ENCODE peak calls at places on chromosomes 4 and X, in ten cellular contexts. U is H9, H is brain microvascular endothelial cell, S is GM13976, N is glutamatergic neuron, J is HFF-Myc, K is B cell, D is cardiac fibroblast, W is uterus, Y is cardiac muscle cell. E is an unnamed sample.

GRCh38 chr4:161554372-161554990 is 609.3 kb downstream of the FSTL5 start:
- DNase-seq in N (no peak), W (no peak), K (no peak), Y (no peak), H (peak), S (no peak), D (no peak), J (no peak), U (no peak), E (peak)

GRCh38 chr4:183142566-183143545 is 43.8 kb downstream of the WWC2 start:
- DNase-seq in N (peak), W (no peak), S (no peak), H (no peak), K (no peak), D (peak), J (peak), U (no peak), Y (peak), E (no peak)

GRCh38 chr4:187387709-187388108 is 607.9 kb upstream of the ZFP42 start:
- DNase-seq in D (peak), W (no peak), Y (no peak), U (no peak), N (no peak), S (no peak), K (no peak), H (peak), J (no peak), E (no peak)

GRCh38 chr4:123599920-123600394 is 203.4 kb downstream of the SPRY1 start:
- DNase-seq in N (peak), U (peak), S (peak), D (peak), J (no peak), W (peak), H (peak), Y (peak), K (peak), E (no peak)

GRCh38 chrX:6446588-6446987 is 88.3 kb downstream of the VCX3A start:
- DNase-seq in W (no peak), U (no peak), S (no peak), K (no peak), Y (no peak), J (no peak), N (no peak), D (no peak), H (no peak), E (no peak)

GRCh38 chrX:139877710-139878414 is 55.0 kb downstream of the ATP11C start:
- DNase-seq in Y (no peak), N (no peak), K (no peak), S (no peak), U (no peak), H (no peak), J (no peak), D (peak), W (no peak), E (no peak)

GRCh38 chrX:149498767-149499166 is 6.3 kb downstream of the IDS start:
- DNase-seq in N (no peak), H (no peak), K (no peak), Y (no peak), S (no peak), U (no peak), W (no peak), J (no peak), D (no peak), E (no peak)

GRCh38 chr4:6404611-6405416 is 67.6 kb downstream of the PPP2R2C start:
- DNase-seq in K (no peak), D (no peak), J (no peak), U (no peak), H (no peak), S (no peak), Y (no peak), N (no peak), W (no peak), E (no peak)

GRCh38 chr4:109989044-109989443 is 76.4 kb downstream of the EGF start:
- DNase-seq in Y (no peak), J (no peak), W (no peak), N (no peak), S (no peak), D (peak), U (no peak), H (no peak), K (no peak), E (no peak)

GRCh38 chrX:120739300-120739699 is 109.4 kb upstream of the C1GALT1C1 start:
- DNase-seq in K (no peak), W (no peak), D (no peak), H (no peak), N (no peak), Y (no peak), U (no peak), J (no peak), S (no peak), E (no peak)

GRCh38 chrX:138858438-138858837 is 146.9 kb upstream of the FGF13 start:
- DNase-seq in U (no peak), W (no peak), K (no peak), H (no peak), D (peak), J (no peak), Y (no peak), N (no peak), S (no peak), E (peak)

GRCh38 chrX:122945328-122945727 is 238.8 kb upstream of the GRIA3 start:
- DNase-seq in N (no peak), S (no peak), D (no peak), Y (no peak), K (no peak), H (no peak), W (no peak), U (no peak), J (no peak), E (no peak)

GRCh38 chrX:130771230-130771629 is 131.8 kb downstream of the ENOX2 start:
- DNase-seq in W (no peak), N (no peak), U (no peak), J (no peak), K (no peak), H (no peak), S (no peak), Y (no peak), D (no peak), E (no peak)

GRCh38 chr4:7384003-7384928 is 50.5 kb downstream of the PSAPL1 start:
- DNase-seq in H (no peak), S (no peak), U (peak), Y (no peak), J (no peak), N (no peak), W (no peak), K (no peak), D (no peak), E (no peak)

GRCh38 chr4:4572821-4573220 is 31.0 kb upstream of the STX18 start:
- DNase-seq in U (no peak), H (no peak), K (no peak), W (no peak), J (no peak), Y (no peak), N (no peak), S (no peak), D (peak), E (no peak)

GRCh38 chr4:83708500-83709175 is 172.7 kb downstream of the GPAT3 start:
- DNase-seq in U (no peak), W (no peak), K (no peak), H (no peak), D (no peak), S (no peak), Y (no peak), N (no peak), J (no peak), E (no peak)

GRCh38 chr4:88756149-88756548 is 58.5 kb upstream of the NAP1L5 start:
- DNase-seq in D (no peak), K (no peak), S (no peak), U (no peak), W (no peak), Y (no peak), N (no peak), H (no peak), J (no peak), E (no peak)

DNA sequence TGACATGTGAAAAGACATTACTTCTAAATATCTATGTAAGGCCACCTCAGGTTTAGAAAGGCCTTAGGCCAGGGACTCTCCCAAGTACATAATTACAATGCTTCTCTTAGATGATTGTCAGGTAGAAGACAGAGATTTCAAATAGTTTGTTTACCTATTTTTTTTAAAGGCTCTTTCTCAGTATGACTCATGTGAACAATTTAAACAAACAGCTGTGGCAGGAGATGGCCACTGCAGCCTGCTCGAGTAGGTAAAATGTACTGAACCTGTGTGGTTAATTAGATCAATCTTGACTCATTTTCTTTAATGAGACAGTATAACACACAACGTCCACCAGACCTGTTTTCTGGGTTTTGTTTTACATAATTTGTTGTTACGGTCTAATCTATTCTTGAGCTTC is 50.2 kb downstream of the LEF1 start:
- DNase-seq in Y (no peak), N (no peak), D (no peak), K (no peak), W (no peak), S (peak), J (no peak), U (no peak), H (peak), E (no peak)
- TF ChIP-seq CTCF in Y (no peak), N (no peak), D (no peak), K (no peak), W (no peak), S (no peak), J (no peak), U (no peak), H (peak), E (no peak)

GRCh38 chr4:151407466-151408379 is 1.3 kb upstream of the FHIP1A start:
- DNase-seq in Y (no peak), J (no peak), U (peak), H (no peak), D (no peak), N (no peak), S (peak), W (peak), K (peak), E (no peak)

GRCh38 chr4:151407018-151407417 is 2.0 kb upstream of the FHIP1A start:
- DNase-seq in J (no peak), K (no peak), H (no peak), Y (no peak), W (no peak), D (no peak), S (no peak), U (no peak), N (no peak), E (no peak)

GRCh38 chr4:151409470-151410313 is 716 bp downstream of the FHIP1A start:
- DNase-seq in W (peak), J (no peak), N (no peak), S (peak), Y (peak), H (no peak), D (peak), K (peak), U (peak), E (no peak)

GRCh38 chr4:151408380-151408629 is 671 bp upstream of the FHIP1A start:
- DNase-seq in J (no peak), U (no peak), K (no peak), S (no peak), D (no peak), H (no peak), W (peak), Y (no peak), N (no peak), E (no peak)

GRCh38 chr4:151408630-151409469 is at the start of gene FHIP1A:
- DNase-seq in S (peak), U (peak), N (peak), J (peak), K (peak), D (peak), H (peak), Y (peak), W (peak), E (peak)
- TF ChIP-seq CTCF in S (no peak), U (peak), N (no peak), J (no peak), K (no peak), D (peak), H (peak), Y (no peak), W (peak), E (peak)

GRCh38 chrX:21374163-21374993 is at the start of gene CNKSR2:
- DNase-seq in W (no peak), Y (peak), D (peak), H (peak), U (peak), N (peak), J (no peak), K (peak), S (peak), E (no peak)

GRCh38 chrX:21376636-21377035 is 2.4 kb downstream of the CNKSR2 start:
- DNase-seq in U (no peak), D (no peak), K (no peak), S (no peak), W (no peak), H (no peak), J (no peak), N (no peak), Y (no peak), E (no peak)

GRCh38 chrX:21373637-21374162 is 518 bp upstream of the CNKSR2 start:
- DNase-seq in S (peak), Y (no peak), H (no peak), N (peak), J (no peak), K (peak), W (no peak), U (peak), D (no peak), E (no peak)

GRCh38 chrX:21374994-21375794 is 976 bp downstream of the CNKSR2 start:
- DNase-seq in D (no peak), J (no peak), S (peak), N (peak), U (peak), K (peak), W (no peak), Y (peak), H (no peak), E (no peak)

DNA sequence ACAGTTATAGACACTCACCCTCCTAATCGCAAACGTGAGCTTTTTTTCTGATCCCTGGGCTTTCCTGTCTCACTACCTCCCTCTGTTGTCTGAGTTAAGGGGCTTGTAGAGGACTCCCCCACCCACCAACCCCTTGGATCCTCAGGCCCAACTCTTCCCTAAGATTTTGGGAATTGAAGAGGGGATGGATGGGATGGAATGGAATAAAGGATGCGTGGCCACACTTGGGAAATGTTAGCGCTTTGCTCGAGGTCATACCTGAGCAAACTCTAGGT is 1.5 kb downstream of the CNKSR2 start:
- DNase-seq in S (no peak), H (no peak), K (peak), J (no peak), W (no peak), D (no peak), Y (peak), N (no peak), U (no peak), E (no peak)
- TF ChIP-seq CTCF in S (no peak), H (peak), K (no peak), J (no peak), W (no peak), D (no peak), Y (no peak), N (no peak), U (peak), E (no peak)

DNA sequence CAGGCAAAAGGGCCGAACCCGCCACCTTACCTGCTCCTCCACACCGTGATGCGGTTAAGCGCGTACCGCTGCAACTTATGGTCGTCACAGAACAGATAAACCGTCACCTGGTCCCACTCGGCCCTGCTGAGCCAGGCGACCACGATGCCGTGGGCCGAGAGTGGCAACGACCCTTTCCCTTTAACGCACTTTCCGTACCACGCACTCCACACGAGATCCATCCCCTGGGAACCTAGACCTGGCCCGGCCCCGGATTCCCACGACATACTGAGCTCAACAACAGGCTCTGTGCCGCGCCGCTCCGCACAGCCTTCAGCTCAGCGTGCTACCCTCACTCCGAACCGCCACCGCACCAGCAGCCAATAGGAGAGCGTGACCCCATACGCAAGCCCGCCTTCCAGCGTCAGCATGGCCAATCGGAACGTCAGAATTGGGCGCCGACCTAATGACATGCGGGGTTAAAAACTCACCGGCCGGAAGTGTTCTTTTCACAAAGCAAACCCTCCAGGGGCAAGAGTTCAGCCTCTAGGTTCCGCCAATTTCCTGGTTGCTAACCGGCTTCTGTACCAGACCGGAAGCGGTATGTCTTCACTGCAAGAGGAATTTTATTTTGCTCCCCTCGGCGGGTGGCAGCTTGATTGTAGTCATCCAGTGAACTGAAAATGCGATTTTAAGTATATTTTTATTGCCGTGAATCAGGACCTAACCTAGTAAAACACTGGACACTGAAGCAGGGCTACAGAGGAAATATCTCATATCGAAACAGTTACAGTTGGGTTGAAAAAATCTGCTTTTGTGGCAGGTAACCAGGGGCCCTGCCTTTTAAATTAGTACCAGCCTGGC is at the start of gene LAS1L:
- DNase-seq in N (peak), K (peak), Y (peak), H (peak), W (peak), J (peak), S (peak), U (peak), D (peak), E (peak)
- TF ChIP-seq CTCF in N (no peak), K (no peak), Y (no peak), H (no peak), W (no peak), J (no peak), S (no peak), U (no peak), D (no peak), E (no peak)

E was measured in AG04450.